ENCODE peak calls at places on chromosomes 4 and X, in eight cellular contexts. R is HepG2, I is HCT116, E is GM12878, D is A549, B is K562, Y is Panc1, G is SK-N-SH. T is an unnamed sample.

GRCh38 chr4:119139316-119139715 is 3.7 kb downstream of the MYOZ2 start:
- DNase-seq in G (no peak), R (no peak), B (no peak), I (no peak), E (no peak), Y (no peak), D (no peak), T (no peak)

GRCh38 chr4:27474691-27475090 is 614.0 kb downstream of the STIM2 start:
- DNase-seq in Y (no peak), D (no peak), I (no peak), E (no peak), B (no peak), R (no peak), G (no peak), T (no peak)

GRCh38 chrX:1196436-1196835 is 16.0 kb downstream of the CRLF2 start:
- DNase-seq in G (no peak), R (no peak), E (no peak), D (no peak), B (no peak), I (no peak), Y (no peak), T (no peak)

GRCh38 chr4:128979934-128980333 is 113.4 kb downstream of the SCLT1 start:
- DNase-seq in E (no peak), Y (no peak), G (peak; percentile 15), R (no peak), D (peak; percentile 38), B (peak; percentile 8), I (no peak), T (no peak)

GRCh38 chr4:7539659-7540058 is 104.9 kb upstream of the PSAPL1 start:
- DNase-seq in G (peak; percentile 87), D (peak; percentile 73), I (peak; percentile 92), R (peak; percentile 48), B (peak; percentile 78), E (no peak), Y (no peak), T (peak; percentile 62)

GRCh38 chrX:38095971-38096529 is 89.7 kb downstream of the SYTL5 start:
- DNase-seq in D (peak; percentile 21), I (peak; percentile 22), E (no peak), B (no peak), R (no peak), G (no peak), Y (no peak), T (no peak)

GRCh38 chrX:41921492-41922124 is 1.7 kb downstream of the CASK start:
- DNase-seq in E (peak; percentile 45), B (no peak), D (no peak), G (no peak), Y (no peak), R (peak; percentile 37), I (no peak), T (no peak)

GRCh38 chr4:154503598-154503997 is 12.0 kb upstream of the DCHS2 start:
- DNase-seq in E (no peak), I (peak; percentile 50), Y (peak; percentile 13), B (peak; percentile 34), R (peak; percentile 37), D (peak; percentile 30), G (peak; percentile 17), T (peak; percentile 82)

GRCh38 chrX:10079155-10079711 is 77.5 kb upstream of the CLCN4 start:
- DNase-seq in I (no peak), B (no peak), R (peak; percentile 20), G (no peak), E (no peak), D (no peak), Y (no peak), T (no peak)

GRCh38 chr4:184335520-184335919 is 117.8 kb upstream of the ENPP6 start:
- DNase-seq in D (no peak), R (no peak), G (no peak), E (no peak), I (no peak), Y (no peak), B (no peak), T (no peak)
- H3K4me1 ChIP-seq in D (no peaks in the 10 kb centered on the region), R (peaks cover 35% of the 10 kb centered on the region), G (no peaks in the 10 kb centered on the region), E (peaks cover 8% of the 10 kb centered on the region), I (no peaks in the 10 kb centered on the region), Y (no peaks in the 10 kb centered on the region), B (peaks cover 3% of the 10 kb centered on the region), T (no peaks in the 10 kb centered on the region)

GRCh38 chr4:24212642-24213041 is 322.8 kb upstream of the PPARGC1A start:
- DNase-seq in I (no peak), R (no peak), Y (no peak), E (no peak), B (no peak), G (no peak), D (no peak), T (peak; percentile 14)
- TF ChIP-seq REST in I (no peak), R (no peak), Y (no peak), E (no peak), B (no peak), G (no peak), D (no peak), T (no peak)

GRCh38 chr4:16230308-16230707 is 4.0 kb upstream of the TAPT1 start:
- DNase-seq in G (no peak), I (no peak), Y (no peak), E (no peak), R (no peak), B (no peak), D (no peak), T (no peak)

GRCh38 chr4:16231570-16232252 is 5.4 kb upstream of the TAPT1 start:
- DNase-seq in B (no peak), I (no peak), R (no peak), E (no peak), Y (no peak), G (no peak), D (no peak), T (no peak)

GRCh38 chr4:16226816-16227461 is 668 bp upstream of the TAPT1 start:
- DNase-seq in I (no peak), E (no peak), Y (no peak), R (peak; percentile 35), G (peak; percentile 76), D (peak; percentile 37), B (peak; percentile 54), T (peak; percentile 71)

GRCh38 chr4:16227462-16227868 is 1.2 kb upstream of the TAPT1 start:
- DNase-seq in G (peak; percentile 17), I (no peak), B (no peak), E (no peak), R (peak; percentile 32), Y (no peak), D (peak; percentile 30), T (peak; percentile 40)

GRCh38 chr4:16229604-16230003 is 3.3 kb upstream of the TAPT1 start:
- DNase-seq in I (no peak), D (no peak), E (no peak), G (no peak), B (no peak), R (no peak), Y (no peak), T (no peak)
- H3K4me1 ChIP-seq in I (peaks cover 16% of the 10 kb centered on the region), D (peaks cover 23% of the 10 kb centered on the region), E (no peaks in the 10 kb centered on the region), G (peaks cover 7% of the 10 kb centered on the region), B (peaks cover 7% of the 10 kb centered on the region), R (peaks cover 21% of the 10 kb centered on the region), Y (peaks cover 3% of the 10 kb centered on the region), T (peaks cover 31% of the 10 kb centered on the region)

DNA sequence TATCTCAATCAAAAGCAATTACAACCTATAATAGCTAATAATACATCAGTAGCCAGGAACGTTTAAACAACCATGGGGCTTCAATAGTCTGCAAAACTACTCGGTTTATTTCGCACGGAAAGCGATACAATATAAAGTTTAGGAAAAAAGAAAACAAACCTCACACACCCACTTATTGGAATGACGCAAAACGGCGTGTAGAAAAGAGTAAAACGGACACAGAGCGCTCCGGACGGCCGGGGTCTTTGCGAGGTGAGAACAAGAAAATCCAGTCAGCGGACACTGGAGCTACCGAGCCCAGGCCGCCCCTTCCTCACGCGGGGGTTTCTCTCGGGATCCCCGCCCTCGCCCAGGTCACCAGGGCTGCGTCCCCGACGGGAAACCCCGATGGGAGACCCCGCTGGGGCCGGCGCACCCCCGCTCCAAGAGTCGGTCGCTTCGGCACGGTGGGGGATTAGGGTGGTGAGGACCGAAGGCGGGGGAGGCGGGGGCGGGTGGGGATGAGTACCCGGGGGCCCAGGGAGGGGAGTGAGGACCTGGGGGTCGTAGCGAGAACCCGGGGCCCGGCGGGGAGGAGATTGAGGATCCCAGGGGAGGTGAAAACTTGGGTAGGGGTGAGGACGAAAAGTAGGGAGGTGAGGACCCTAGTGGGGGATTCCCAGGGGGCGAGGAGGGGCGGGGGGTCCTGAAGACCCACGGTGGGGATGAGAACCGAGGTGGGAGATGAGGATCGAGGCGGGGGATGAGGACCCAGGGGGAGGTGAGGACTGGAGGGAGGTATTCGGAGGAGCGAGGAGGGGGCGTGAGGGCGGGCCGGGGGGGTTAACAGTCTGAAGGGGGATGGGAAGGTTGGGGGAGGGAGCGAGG is 737 bp downstream of the NELFA start:
- DNase-seq in G (peak; percentile 78), E (no peak), I (no peak), D (no peak), Y (no peak), R (no peak), B (peak; percentile 74), T (peak; percentile 30)
- TF ChIP-seq REST in G (no peak), E (no peak), I (no peak), D (no peak), Y (no peak), R (no peak), B (no peak), T (no peak)

DNA sequence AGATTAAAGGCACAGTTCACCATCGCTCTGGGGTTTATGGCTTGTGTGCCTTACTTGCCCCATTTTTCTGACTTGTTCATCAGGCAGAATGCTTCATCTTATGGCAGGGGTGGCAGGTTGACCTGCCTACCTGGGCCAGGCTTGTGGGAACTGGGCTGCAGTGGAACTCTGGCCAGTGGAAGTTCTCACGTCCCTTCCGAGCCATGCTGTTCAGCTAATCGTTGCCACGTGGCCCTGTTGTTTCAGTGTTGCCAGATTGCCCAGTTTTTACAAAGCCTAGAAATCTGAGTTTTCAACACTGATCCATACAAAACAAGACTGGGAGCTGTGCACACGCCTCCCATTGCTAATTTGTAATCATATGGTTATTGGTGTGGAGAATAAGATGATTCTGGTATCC is 291.9 kb downstream of the ARHGAP10 start:
- DNase-seq in I (no peak), Y (no peak), R (no peak), E (no peak), D (no peak), G (no peak), B (no peak), T (no peak)
- H3K4me1 ChIP-seq in I (no peaks in the 10 kb centered on the region), Y (no peaks in the 10 kb centered on the region), R (no peaks in the 10 kb centered on the region), E (no peaks in the 10 kb centered on the region), D (no peaks in the 10 kb centered on the region), G (no peaks in the 10 kb centered on the region), B (no peaks in the 10 kb centered on the region), T (no peaks in the 10 kb centered on the region)

DNA sequence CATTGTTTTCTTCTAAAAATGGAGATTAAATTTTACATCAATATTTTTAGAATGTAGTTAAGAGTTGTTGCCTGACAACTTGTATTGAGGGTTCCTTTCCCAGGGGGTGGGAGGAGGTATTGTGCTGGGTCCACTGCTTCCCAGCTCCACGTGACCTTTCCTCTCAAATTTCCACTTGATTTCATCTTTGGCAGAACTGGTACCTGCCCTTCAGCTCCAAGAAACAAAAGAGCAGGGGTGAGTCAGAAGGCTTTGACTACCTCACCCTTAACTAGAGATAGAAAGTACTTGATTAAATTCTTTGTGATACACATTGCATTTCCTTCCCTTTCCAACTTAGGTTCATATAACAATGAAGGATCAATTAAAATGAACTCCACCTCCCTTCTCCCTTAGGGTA is 19.7 kb downstream of the TRIM2 start:
- DNase-seq in G (no peak), D (no peak), B (no peak), Y (no peak), I (no peak), E (no peak), R (no peak), T (no peak)
- TF ChIP-seq REST in G (no peak), D (no peak), B (no peak), Y (no peak), I (no peak), E (no peak), R (no peak), T (no peak)

GRCh38 chr4:108144451-108144850 is 24.3 kb downstream of the LEF1 start:
- DNase-seq in G (no peak), B (no peak), I (no peak), R (no peak), E (no peak), Y (no peak), D (no peak), T (no peak)
- H3K4me1 ChIP-seq in G (no peaks in the 10 kb centered on the region), B (peaks cover 6% of the 10 kb centered on the region), I (no peaks in the 10 kb centered on the region), R (no peaks in the 10 kb centered on the region), E (no peaks in the 10 kb centered on the region), Y (no peaks in the 10 kb centered on the region), D (no peaks in the 10 kb centered on the region), T (peaks cover 42% of the 10 kb centered on the region)